ENCODE peak calls at places on chromosomes 3 and 15, in six cellular contexts. N is heart right ventricle; H is heart left ventricle; I is naive thymus-derived CD4-positive, alpha-beta T cell; T is fibroblast of lung; W is CD8-positive, alpha-beta T cell. R is an unnamed sample. For H3K9me3, the result is how much of the 10 kb centered on the place peaks cover.

GRCh38 chr15:90482124-90483011 is 47.4 kb upstream of the CRTC3 start:
- DNase-seq in N (no peak), H (no peak), I (peak), T (peak), W (peak), R (no peak)

GRCh38 chr3:71051893-71052687 is 531.4 kb downstream of the FOXP1 start:
- DNase-seq in N (no peak), H (no peak), I (no peak), T (peak), W (no peak), R (no peak)

GRCh38 chr3:135141092-135141491 is 346.0 kb downstream of the EPHB1 start:
- DNase-seq in N (no peak), H (no peak), I (no peak), T (no peak), W (no peak), R (no peak)

GRCh38 chr15:66085128-66085527 is 168.4 kb downstream of the MEGF11 start:
- DNase-seq in N (no peak), H (no peak), I (no peak), T (no peak), W (no peak), R (no peak)

GRCh38 chr15:65595960-65596359 is 15.0 kb downstream of the INTS14 start:
- DNase-seq in N (no peak), H (no peak), I (no peak), T (no peak), W (no peak), R (no peak)

GRCh38 chr15:28886431-28887343 is 913 bp downstream of the APBA2 start:
- DNase-seq in N (no peak), H (no peak), I (no peak), T (no peak), W (no peak), R (no peak)

GRCh38 chr15:101620645-101621044 is 31.5 kb downstream of the TM2D3 start:
- DNase-seq in N (no peak), H (no peak), I (no peak), T (no peak), W (no peak), R (no peak)

GRCh38 chr3:14921811-14922705 is 25.3 kb upstream of the NR2C2 start:
- DNase-seq in N (no peak), H (no peak), I (no peak), T (no peak), W (peak), R (no peak)

GRCh38 chr15:93024716-93025624 is 64.0 kb downstream of the RGMA start:
- DNase-seq in N (no peak), H (no peak), I (no peak), T (no peak), W (no peak), R (no peak)

GRCh38 chr15:47397587-47397986 is 319.7 kb upstream of the SEMA6D start:
- DNase-seq in N (no peak), H (no peak), I (no peak), T (peak), W (no peak), R (no peak)

GRCh38 chr15:25066708-25067107 is 111.9 kb downstream of the SNRPN start:
- DNase-seq in N (no peak), H (peak), I (no peak), T (no peak), W (no peak), R (no peak)
- H3K9me3 ChIP-seq in N (under half), H (under half), I (half or more), T (half or more), W (half or more), R (half or more)

GRCh38 chr3:26078539-26078938 is 288.6 kb downstream of the OXSM start:
- DNase-seq in N (no peak), H (no peak), I (no peak), T (no peak), W (no peak), R (no peak)
- H3K9me3 ChIP-seq in N (under half), H (under half), I (under half), T (under half), W (under half), R (under half)

GRCh38 chr15:25055356-25056068 is 100.7 kb downstream of the SNRPN start:
- DNase-seq in N (no peak), H (no peak), I (no peak), T (no peak), W (no peak), R (no peak)
- H3K9me3 ChIP-seq in N (under half), H (under half), I (half or more), T (under half), W (half or more), R (half or more)

DNA sequence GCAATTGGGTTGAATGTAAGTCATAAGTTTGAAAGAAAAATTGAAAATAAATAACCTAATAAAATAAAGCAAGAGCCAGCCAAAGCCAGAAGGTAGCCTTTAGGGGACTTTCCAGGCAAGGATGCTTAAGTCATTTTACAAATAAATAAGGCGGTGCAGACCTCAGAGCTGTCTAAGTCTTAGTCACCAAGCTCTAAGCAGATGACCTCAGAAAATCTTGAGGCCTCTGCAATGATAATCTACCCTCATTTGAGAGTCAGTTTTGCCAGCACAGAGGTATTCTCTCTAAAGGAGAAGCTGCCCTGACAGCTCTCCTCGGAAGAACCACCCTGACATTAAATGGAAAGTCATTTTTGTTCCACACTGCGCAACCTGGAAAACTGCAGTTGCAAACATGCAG is 113.9 kb downstream of the OXNAD1 start:
- DNase-seq in N (no peak), H (no peak), I (no peak), T (peak), W (no peak), R (no peak)
- H3K9me3 ChIP-seq in N (under half), H (under half), I (under half), T (under half), W (under half), R (under half)

DNA sequence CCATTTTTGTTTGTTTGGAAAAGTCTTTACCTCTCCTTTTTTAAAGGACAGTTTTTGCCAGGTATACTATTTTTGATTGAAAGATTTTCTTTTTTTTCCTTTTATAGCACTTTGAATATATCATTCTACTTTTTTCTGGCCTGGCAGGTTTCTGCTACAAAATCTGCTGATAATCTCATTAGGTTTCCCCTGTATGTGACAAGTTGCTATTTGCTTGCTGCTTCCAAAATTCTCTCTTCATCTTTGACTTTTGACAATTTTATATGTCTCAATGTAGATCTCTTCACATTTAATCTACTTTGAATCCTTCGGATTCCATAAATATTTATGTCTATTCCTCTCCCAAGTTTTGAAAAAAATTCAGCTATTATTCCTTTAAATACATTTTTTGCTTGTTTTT is 838.5 kb downstream of the IGSF11 start:
- DNase-seq in N (no peak), H (no peak), I (no peak), T (no peak), W (no peak), R (no peak)
- H3K9me3 ChIP-seq in N (under half), H (under half), I (under half), T (under half), W (under half), R (under half)

GRCh38 chr3:119120480-119120879 is 25.5 kb upstream of the TEX55 start:
- DNase-seq in N (no peak), H (no peak), I (no peak), T (no peak), W (no peak), R (no peak)
- H3K9me3 ChIP-seq in N (under half), H (under half), I (under half), T (under half), W (under half), R (under half)